ENCODE peak calls at places on chromosome 6, in four cellular contexts. One of them, this sample, is unnamed.

GRCh38 chr6:63923139-63923739 is 287.6 kb downstream of the PHF3 start:
- DNase-seq in activated naive CD8-positive, alpha-beta T cell treated with anti-CD3 and anti-CD28 coated beads, Interleukin-2, amount 50 U/mL, for 24 hours: no peak
- DNase-seq in A549: peak
- DNase-seq in AML-193: peak
- DNase-seq in this sample: peak

GRCh38 chr6:34792605-34793500 is 970 bp downstream of the BLTP3A start:
- DNase-seq in AML-193: peak
- DNase-seq in A549: peak
- DNase-seq in activated naive CD8-positive, alpha-beta T cell treated with anti-CD3 and anti-CD28 coated beads, Interleukin-2, amount 50 U/mL, for 24 hours: peak
- DNase-seq in this sample: peak

GRCh38 chr6:46509063-46509462 is 17.8 kb upstream of the RCAN2 start:
- DNase-seq in activated naive CD8-positive, alpha-beta T cell treated with anti-CD3 and anti-CD28 coated beads, Interleukin-2, amount 50 U/mL, for 24 hours: no peak
- DNase-seq in A549: no peak
- DNase-seq in AML-193: no peak
- DNase-seq in this sample: no peak

GRCh38 chr6:134758616-134759015 is 191.3 kb downstream of the ALDH8A1 start:
- DNase-seq in AML-193: no peak
- DNase-seq in A549: no peak
- DNase-seq in activated naive CD8-positive, alpha-beta T cell treated with anti-CD3 and anti-CD28 coated beads, Interleukin-2, amount 50 U/mL, for 24 hours: no peak
- DNase-seq in this sample: no peak

GRCh38 chr6:31946370-31946885 is 533 bp downstream of the CFB start:
- DNase-seq in activated naive CD8-positive, alpha-beta T cell treated with anti-CD3 and anti-CD28 coated beads, Interleukin-2, amount 50 U/mL, for 24 hours: no peak
- DNase-seq in A549: no peak
- DNase-seq in AML-193: no peak
- DNase-seq in this sample: no peak

GRCh38 chr6:9799582-9799981 is 615.3 kb downstream of the TFAP2A start:
- DNase-seq in AML-193: peak
- DNase-seq in A549: no peak
- DNase-seq in activated naive CD8-positive, alpha-beta T cell treated with anti-CD3 and anti-CD28 coated beads, Interleukin-2, amount 50 U/mL, for 24 hours: no peak
- DNase-seq in this sample: no peak

GRCh38 chr6:112096901-112097300 is 9.5 kb downstream of the FAM229B start:
- DNase-seq in AML-193: no peak
- DNase-seq in A549: no peak
- DNase-seq in activated naive CD8-positive, alpha-beta T cell treated with anti-CD3 and anti-CD28 coated beads, Interleukin-2, amount 50 U/mL, for 24 hours: no peak
- DNase-seq in this sample: no peak

GRCh38 chr6:142846883-142847287 is 98.1 kb downstream of the HIVEP2 start:
- DNase-seq in AML-193: no peak
- DNase-seq in activated naive CD8-positive, alpha-beta T cell treated with anti-CD3 and anti-CD28 coated beads, Interleukin-2, amount 50 U/mL, for 24 hours: no peak
- DNase-seq in A549: peak
- DNase-seq in this sample: no peak